ENCODE peak calls at places on chromosomes 4 and X, in five cellular contexts. L is right lobe of liver, N is cardiac muscle cell, Q is hepatocyte, I is lower lobe of right lung. J is an unnamed sample.

GRCh38 chr4:99593781-99594636 is 19.4 kb downstream of the MTTP start:
- DNase-seq in I (no peak), N (peak; percentile 22), Q (no peak), L (no peak), J (no peak)

GRCh38 chr4:24719615-24720014 is 75.8 kb upstream of the SOD3 start:
- DNase-seq in N (no peak), Q (no peak), L (no peak), I (no peak), J (no peak)

GRCh38 chr4:180058731-180059215 is 2184.4 kb upstream of the TENM3 start:
- DNase-seq in Q (peak; percentile 72), L (peak; percentile 22), I (peak; percentile 47), N (peak; percentile 77), J (peak; percentile 76)

GRCh38 chrX:128051526-128051925 is 677 bp downstream of the ACTRT1 start:
- DNase-seq in N (no peak), Q (no peak), L (no peak), I (no peak), J (no peak)

GRCh38 chrX:40326186-40326965 is 228.6 kb upstream of the BCOR start:
- DNase-seq in I (no peak), Q (no peak), N (no peak), L (no peak), J (no peak)

GRCh38 chr4:102308032-102308799 is 37.1 kb downstream of the SLC39A8 start:
- DNase-seq in Q (no peak), L (no peak), I (peak; percentile 43), N (no peak), J (no peak)

GRCh38 chr4:7808752-7809151 is 130.9 kb downstream of the AFAP1 start:
- DNase-seq in I (no peak), Q (no peak), N (no peak), L (no peak), J (no peak)

GRCh38 chr4:148831945-148832344 is 389.7 kb upstream of the NR3C2 start:
- DNase-seq in I (no peak), N (no peak), L (no peak), Q (no peak), J (no peak)

GRCh38 chrX:111041018-111041462 is 55.0 kb upstream of the PAK3 start:
- DNase-seq in N (no peak), Q (peak; percentile 29), I (no peak), L (no peak), J (peak; percentile 9)

GRCh38 chrX:52574416-52575275 is 57.8 kb upstream of the XAGE1B start:
- DNase-seq in I (no peak), L (no peak), N (peak; percentile 62), Q (peak; percentile 71), J (peak; percentile 76)

GRCh38 chrX:19386679-19387078 is 43.0 kb downstream of the PDHA1 start:
- DNase-seq in L (no peak), Q (no peak), N (no peak), I (no peak), J (no peak)

GRCh38 chr4:139704915-139705485 is 39.4 kb downstream of the MGST2 start:
- DNase-seq in N (no peak), L (no peak), I (no peak), Q (no peak), J (no peak)

GRCh38 chr4:109548655-109549054 is 11.4 kb upstream of the MCUB start:
- DNase-seq in I (no peak), Q (peak; percentile 35), L (no peak), N (no peak), J (no peak)

GRCh38 chr4:94649381-94650128 is 108.2 kb upstream of the BMPR1B start:
- DNase-seq in I (no peak), L (no peak), Q (no peak), N (no peak), J (no peak)

GRCh38 chrX:145881175-145881867 is 63.7 kb downstream of the SLITRK2 start:
- DNase-seq in L (no peak), N (no peak), Q (no peak), I (no peak), J (no peak)

GRCh38 chr4:113958766-113959540 is 20.5 kb downstream of the ARSJ start:
- DNase-seq in Q (peak; percentile 69), I (no peak), L (no peak), N (no peak), J (no peak)

GRCh38 chrX:50704987-50705386 is 109.0 kb downstream of the SHROOM4 start:
- DNase-seq in N (no peak), Q (no peak), I (no peak), L (no peak), J (no peak)

GRCh38 chr4:178296669-178297068 is 854.4 kb upstream of the AGA start:
- DNase-seq in N (no peak), L (peak; percentile 39), I (no peak), Q (no peak), J (peak; percentile 20)

GRCh38 chr4:133624744-133625143 is 475.6 kb downstream of the PCDH10 start:
- DNase-seq in N (peak; percentile 51), L (no peak), I (no peak), Q (peak; percentile 24), J (peak; percentile 18)

GRCh38 chrX:118216488-118216887 is 99.9 kb upstream of the KLHL13 start:
- DNase-seq in I (no peak), L (no peak), N (peak; percentile 2), Q (no peak), J (no peak)

GRCh38 chr4:153122855-153123254 is 81.4 kb upstream of the TRIM2 start:
- DNase-seq in N (no peak), I (no peak), L (no peak), Q (no peak), J (no peak)

GRCh38 chr4:24971192-24971591 is 58.4 kb upstream of the CCDC149 start:
- DNase-seq in N (no peak), L (no peak), Q (no peak), I (no peak), J (no peak)

GRCh38 chr4:37383579-37384229 is 139.2 kb downstream of the NWD2 start:
- DNase-seq in L (no peak), Q (peak; percentile 83), N (peak; percentile 73), I (no peak), J (peak; percentile 72)

GRCh38 chr4:93710101-93710846 is 118.3 kb upstream of the ATOH1 start:
- DNase-seq in Q (peak; percentile 47), L (no peak), I (no peak), N (peak; percentile 67), J (peak; percentile 65)

GRCh38 chrX:153507484-153508178 is 9.8 kb upstream of the ATP2B3 start:
- DNase-seq in I (peak; percentile 86), N (peak; percentile 81), L (peak; percentile 83), Q (peak; percentile 85), J (peak; percentile 80)

GRCh38 chr4:7879127-7879526 is 60.5 kb downstream of the AFAP1 start:
- DNase-seq in L (no peak), Q (no peak), N (no peak), I (no peak), J (no peak)

GRCh38 chr4:123967360-123967759 is 570.8 kb downstream of the SPRY1 start:
- DNase-seq in Q (no peak), L (no peak), I (no peak), N (no peak), J (no peak)

GRCh38 chr4:98110929-98111328 is 32.3 kb downstream of the STPG2 start:
- DNase-seq in N (no peak), L (no peak), I (no peak), Q (no peak), J (no peak)

GRCh38 chr4:32847466-32847865 is 2127.3 kb downstream of the PCDH7 start:
- DNase-seq in N (peak; percentile 63), Q (peak; percentile 26), I (no peak), L (no peak), J (peak; percentile 30)

GRCh38 chr4:156521631-156522030 is 450.0 kb downstream of the PDGFC start:
- DNase-seq in L (no peak), N (no peak), I (no peak), Q (no peak), J (no peak)

GRCh38 chr4:156523492-156523891 is 448.1 kb downstream of the PDGFC start:
- DNase-seq in Q (no peak), L (no peak), I (no peak), N (no peak), J (no peak)

GRCh38 chr4:156528216-156528615 is 443.4 kb downstream of the PDGFC start:
- DNase-seq in Q (no peak), I (no peak), L (no peak), N (no peak), J (no peak)

DNA sequence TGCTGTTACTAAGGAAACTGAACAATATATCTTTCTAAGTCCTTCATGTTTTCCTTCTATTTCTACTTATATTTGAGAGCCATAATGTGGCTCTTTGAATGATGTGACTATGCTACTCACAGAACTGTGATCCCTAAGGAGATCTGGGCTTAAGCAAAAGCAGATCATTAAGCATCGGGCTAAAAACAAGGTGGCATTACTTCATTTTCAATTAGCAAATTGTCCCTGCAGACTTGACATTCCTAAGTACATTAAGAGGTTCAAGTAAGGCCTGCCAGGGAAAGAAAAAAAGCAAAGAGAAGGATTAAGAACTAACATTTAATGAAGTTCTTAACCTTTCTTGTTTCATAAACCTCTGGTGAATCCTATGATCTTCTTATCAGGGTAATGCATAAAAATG is 447.6 kb downstream of the PDGFC start:
- DNase-seq in N (no peak), Q (no peak), L (no peak), I (no peak), J (no peak)
- TF ChIP-seq CTCF in N (no peak), Q (no peak), L (no peak), I (no peak), J (no peak)

DNA sequence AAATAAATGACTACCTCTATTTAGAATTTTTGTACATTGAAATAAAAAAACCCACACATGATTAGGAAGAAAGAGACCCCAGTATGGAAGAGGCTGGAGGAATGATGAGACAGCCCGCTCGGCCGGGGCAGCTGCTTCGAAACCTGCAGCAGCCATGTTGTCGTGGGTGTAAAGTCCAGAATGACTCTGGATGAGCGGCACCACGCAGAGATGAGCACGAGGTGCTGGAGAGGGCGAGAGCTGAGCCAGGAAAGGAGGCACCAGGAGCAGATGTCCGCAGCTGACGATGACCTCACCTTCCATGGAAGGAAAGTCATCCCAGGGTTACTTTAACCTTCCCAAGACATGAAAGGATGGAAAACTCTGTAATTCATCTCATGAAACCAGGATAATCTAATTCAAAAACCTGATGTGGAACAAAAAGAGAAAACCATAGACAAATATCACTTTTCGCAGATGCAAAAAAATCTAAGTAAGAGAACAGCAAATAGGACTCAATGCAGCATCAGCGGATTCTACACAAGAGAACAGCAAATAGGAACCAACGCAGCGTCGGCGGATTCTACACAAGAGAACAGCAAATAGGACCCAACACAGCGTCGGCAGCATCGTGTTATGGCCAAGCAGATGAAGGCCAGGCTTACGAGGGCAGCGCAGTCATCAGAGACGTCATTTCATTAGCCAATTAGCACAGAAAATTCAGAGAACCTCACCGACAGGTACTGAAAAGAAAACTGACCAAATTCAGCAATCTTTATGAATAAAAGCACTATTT is 25.9 kb upstream of the SPON2 start:
- DNase-seq in L (no peak), N (no peak), I (no peak), Q (peak; percentile 14), J (no peak)
- H3K4me1 ChIP-seq in L (peaks cover under 1% of the 10 kb centered on the region), N (no peaks in the 10 kb centered on the region), I (peaks cover 49% of the 10 kb centered on the region), Q (peaks cover 33% of the 10 kb centered on the region), J (no peaks in the 10 kb centered on the region)

GRCh38 chr4:108483650-108484049 is 136.7 kb upstream of the RPL34 start:
- DNase-seq in N (no peak), L (no peak), Q (no peak), I (no peak), J (no peak)
- TF ChIP-seq CTCF in N (no peak), L (no peak), Q (no peak), I (no peak), J (no peak)

DNA sequence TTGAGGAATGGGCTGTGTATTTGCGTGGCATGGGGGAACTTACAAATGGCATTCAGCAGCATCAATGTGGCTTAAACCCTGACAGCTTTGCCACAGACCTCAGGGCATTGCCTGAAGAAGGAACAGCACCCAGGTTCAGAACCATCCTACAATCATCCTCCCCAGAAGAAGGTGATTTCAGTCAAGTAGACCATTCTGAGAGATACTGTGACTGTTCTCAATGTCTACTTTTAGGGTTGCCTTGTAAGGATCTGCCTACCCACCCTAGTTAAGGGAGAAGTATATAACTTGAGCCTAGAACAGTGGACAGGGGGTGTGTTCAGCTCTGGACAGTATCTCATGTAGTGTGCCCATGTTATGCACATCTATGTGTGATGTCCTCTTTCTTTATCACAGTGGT is 1.6 kb upstream of the FGF5 start:
- DNase-seq in L (no peak), N (no peak), I (no peak), Q (no peak), J (no peak)
- H3K4me1 ChIP-seq in L (peaks cover 8% of the 10 kb centered on the region), N (peaks cover 10% of the 10 kb centered on the region), I (peaks cover 20% of the 10 kb centered on the region), Q (peaks cover 9% of the 10 kb centered on the region), J (peaks cover 24% of the 10 kb centered on the region)